ENCODE peak calls at places on chromosome 1, in four cellular contexts. H is lower lobe of right lung, L is A172, V is cardiac muscle cell. K is an unnamed sample.

GRCh38 chr1:92502247-92502646 is 15.5 kb upstream of the GFI1 start:
- DNase-seq in L (no peak), V (no peak), H (no peak), K (no peak)

GRCh38 chr1:4515727-4516289 is 138.6 kb upstream of the AJAP1 start:
- DNase-seq in H (no peak), V (no peak), L (no peak), K (no peak)

GRCh38 chr1:68442822-68443556 is 6.8 kb downstream of the RPE65 start:
- DNase-seq in L (peak), H (no peak), V (peak), K (peak)

GRCh38 chr1:169513208-169513607 is 27.5 kb upstream of the SLC19A2 start:
- DNase-seq in H (no peak), V (no peak), L (no peak), K (no peak)

GRCh38 chr1:212488436-212489283 is 55.9 kb downstream of the NENF start:
- DNase-seq in V (no peak), H (no peak), L (peak), K (no peak)

GRCh38 chr1:20601123-20601825 is 12.4 kb downstream of the CDA start:
- DNase-seq in L (no peak), H (no peak), V (no peak), K (no peak)

GRCh38 chr1:162942903-162943567 is 82.1 kb upstream of the CCDC190 start:
- DNase-seq in V (peak), L (no peak), H (no peak), K (no peak)

GRCh38 chr1:243268284-243268653 is 12.4 kb downstream of the SDCCAG8 start:
- DNase-seq in V (no peak), L (peak), H (no peak), K (no peak)

GRCh38 chr1:225428066-225428878 is 434 bp upstream of the LBR start:
- DNase-seq in H (peak), V (peak), L (peak), K (peak)

GRCh38 chr1:173056355-173056754 is 5.6 kb upstream of the TNFSF18 start:
- DNase-seq in L (no peak), V (no peak), H (no peak), K (no peak)

GRCh38 chr1:45512641-45513054 is 9.0 kb downstream of the PRDX1 start:
- DNase-seq in L (peak), H (no peak), V (peak), K (peak)

GRCh38 chr1:119285482-119285881 is 83.1 kb upstream of the HAO2 start:
- DNase-seq in H (no peak), L (peak), V (no peak), K (no peak)

GRCh38 chr1:217344712-217345111 is 286.2 kb downstream of the GPATCH2 start:
- DNase-seq in V (no peak), L (no peak), H (no peak), K (no peak)

GRCh38 chr1:83816836-83817235 is 182.1 kb downstream of the TTLL7 start:
- DNase-seq in L (no peak), H (no peak), V (no peak), K (no peak)

GRCh38 chr1:207398986-207399385 is 55.1 kb upstream of the CR2 start:
- DNase-seq in V (no peak), H (no peak), L (no peak), K (no peak)

GRCh38 chr1:229434641-229435051 is 752 bp upstream of the ACTA1 start:
- DNase-seq in V (peak), L (no peak), H (no peak), K (no peak)

GRCh38 chr1:43659785-43660184 is 9.8 kb downstream of the KDM4A start:
- DNase-seq in V (no peak), L (no peak), H (no peak), K (no peak)